ENCODE peak calls at places on chromosome 12, in ten cellular contexts. Q is SJSA1, U is body of pancreas, S is heart left ventricle, A is mesenchymal stem cell, F is ascending aorta, X is neuronal stem cell, P is GM23338, O is GM23248, W is neural progenitor cell. K is an unnamed sample.

GRCh38 chr12:5817246-5817645 is 127.8 kb downstream of the ANO2 start:
- DNase-seq in Q (no peak), U (no peak), S (no peak), A (no peak), F (no peak), X (no peak), P (no peak), O (no peak), W (no peak), K (no peak)

GRCh38 chr12:53096089-53096741 is 1.3 kb upstream of the IGFBP6 start:
- DNase-seq in Q (peak; percentile 34), U (no peak), S (peak; percentile 81), A (peak; percentile 64), F (peak; percentile 94), X (no peak), P (peak; percentile 58), O (peak; percentile 95), W (peak; percentile 63), K (peak; percentile 43)

GRCh38 chr12:6047249-6048227 is 76.9 kb downstream of the VWF start:
- DNase-seq in Q (no peak), U (no peak), S (no peak), A (peak; percentile 75), F (no peak), X (no peak), P (no peak), O (peak; percentile 96), W (no peak), K (no peak)

GRCh38 chr12:4562034-4562657 is at the start of gene DYRK4:
- DNase-seq in Q (peak; percentile 67), U (peak; percentile 82), S (peak; percentile 78), A (peak; percentile 79), F (peak; percentile 75), X (peak; percentile 89), P (peak; percentile 98), O (peak; percentile 74), W (peak; percentile 98), K (peak; percentile 90)

GRCh38 chr12:110330544-110330943 is 49.5 kb downstream of the ATP2A2 start:
- DNase-seq in Q (no peak), U (no peak), S (no peak), A (peak; percentile 51), F (no peak), X (no peak), P (peak; percentile 23), O (peak; percentile 67), W (no peak), K (no peak)

GRCh38 chr12:122991623-122992275 is 11.3 kb downstream of the ARL6IP4 start:
- DNase-seq in Q (no peak), U (no peak), S (no peak), A (no peak), F (no peak), X (no peak), P (no peak), O (no peak), W (no peak), K (no peak)

GRCh38 chr12:127445583-127445982 is 821.4 kb upstream of the TMEM132C start:
- DNase-seq in Q (no peak), U (no peak), S (no peak), A (no peak), F (no peak), X (no peak), P (no peak), O (no peak), W (no peak), K (no peak)

GRCh38 chr12:113537751-113538087 is 66.0 kb upstream of the LHX5 start:
- DNase-seq in Q (no peak), U (no peak), S (no peak), A (no peak), F (no peak), X (no peak), P (no peak), O (peak; percentile 35), W (no peak), K (no peak)

GRCh38 chr12:130876297-130876696 is 4.4 kb downstream of the RAN start:
- DNase-seq in Q (no peak), U (no peak), S (no peak), A (no peak), F (no peak), X (no peak), P (no peak), O (no peak), W (no peak), K (no peak)

GRCh38 chr12:8841778-8842177 is 19.4 kb downstream of the A2ML1 start:
- DNase-seq in Q (no peak), U (no peak), S (no peak), A (no peak), F (no peak), X (no peak), P (no peak), O (no peak), W (no peak), K (no peak)

GRCh38 chr12:27572486-27573255 is 48.7 kb downstream of the PPFIBP1 start:
- DNase-seq in Q (peak; percentile 62), U (no peak), S (no peak), A (peak; percentile 61), F (no peak), X (no peak), P (no peak), O (peak; percentile 63), W (no peak), K (no peak)

GRCh38 chr12:8629486-8630033 is 16.9 kb upstream of the AICDA start:
- DNase-seq in Q (peak; percentile 9), U (no peak), S (no peak), A (peak; percentile 54), F (peak; percentile 75), X (no peak), P (no peak), O (peak; percentile 72), W (no peak), K (no peak)

GRCh38 chr12:6950944-6951540 is at the start of gene PTPN6:
- DNase-seq in Q (no peak), U (no peak), S (no peak), A (no peak), F (peak; percentile 77), X (no peak), P (no peak), O (no peak), W (no peak), K (peak; percentile 58)

GRCh38 chr12:94074970-94075695 is 73.2 kb upstream of the PLXNC1 start:
- DNase-seq in Q (peak; percentile 17), U (peak; percentile 38), S (peak; percentile 73), A (peak; percentile 92), F (peak; percentile 90), X (peak; percentile 23), P (peak; percentile 77), O (peak; percentile 97), W (peak; percentile 62), K (no peak)

GRCh38 chr12:51961834-51962233 is 10.3 kb downstream of the ACVR1B start:
- DNase-seq in Q (no peak), U (no peak), S (no peak), A (no peak), F (peak; percentile 28), X (no peak), P (no peak), O (no peak), W (no peak), K (no peak)

GRCh38 chr12:52984136-52984535 is 22.1 kb upstream of the EIF4B start:
- DNase-seq in Q (no peak), U (no peak), S (no peak), A (no peak), F (no peak), X (no peak), P (no peak), O (peak; percentile 52), W (no peak), K (no peak)

GRCh38 chr12:16076970-16077527 is 165.9 kb downstream of the DERA start:
- DNase-seq in Q (no peak), U (no peak), S (no peak), A (no peak), F (no peak), X (no peak), P (no peak), O (no peak), W (no peak), K (peak; percentile 38)

GRCh38 chr12:47164730-47165439 is 85.1 kb upstream of the AMIGO2 start:
- DNase-seq in Q (no peak), U (peak; percentile 25), S (no peak), A (no peak), F (no peak), X (no peak), P (no peak), O (peak; percentile 90), W (no peak), K (no peak)

GRCh38 chr12:32367381-32367780 is 32.0 kb upstream of the FGD4 start:
- DNase-seq in Q (no peak), U (no peak), S (no peak), A (no peak), F (no peak), X (no peak), P (no peak), O (no peak), W (no peak), K (no peak)

DNA sequence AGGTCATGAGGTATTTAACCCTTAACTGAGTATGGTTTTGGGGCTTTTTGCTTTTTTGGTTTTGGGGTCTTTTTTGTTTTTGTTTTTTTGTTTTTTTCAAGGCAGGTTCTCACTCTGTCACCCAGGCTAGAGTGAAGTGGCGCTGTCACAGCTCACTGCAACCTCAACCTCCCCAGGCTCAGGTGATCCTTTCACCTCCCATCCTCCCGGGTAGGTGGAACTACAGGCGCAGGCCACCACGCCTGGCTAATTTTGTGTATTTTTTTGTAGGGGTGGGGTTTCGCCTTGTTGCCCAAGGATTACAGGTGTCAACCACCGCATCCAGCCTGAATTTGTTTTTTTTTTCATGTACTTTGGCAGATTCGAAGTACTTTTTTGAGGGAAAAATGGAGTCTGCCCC is 19.9 kb downstream of the RAP1B start:
- DNase-seq in Q (no peak), U (no peak), S (no peak), A (no peak), F (no peak), X (no peak), P (no peak), O (no peak), W (no peak), K (no peak)
- H3K4me1 ChIP-seq in Q (peaks cover 14% of the 10 kb centered on the region), U (peaks cover 46% of the 10 kb centered on the region), S (peaks cover 28% of the 10 kb centered on the region), A (peaks cover 2% of the 10 kb centered on the region), F (peaks cover 7% of the 10 kb centered on the region), X (no peaks in the 10 kb centered on the region), P (no peaks in the 10 kb centered on the region), O (peaks cover 50% of the 10 kb centered on the region), W (peaks cover 10% of the 10 kb centered on the region), K (peaks cover 19% of the 10 kb centered on the region)

GRCh38 chr12:121939190-121939589 is 20.8 kb downstream of the CFAP251 start:
- DNase-seq in Q (no peak), U (no peak), S (no peak), A (no peak), F (peak; percentile 18), X (no peak), P (no peak), O (no peak), W (no peak), K (peak; percentile 24)
- H3K4me3 ChIP-seq in Q (no peak overlapping the region), U (no peak overlapping the region), S (no peak overlapping the region), A (no peak overlapping the region), F (no peak overlapping the region), X (no peak overlapping the region), P (no peak overlapping the region), O (no peak overlapping the region), W (no peak overlapping the region), K (no peak overlapping the region)

GRCh38 chr12:131934535-131934934 is 5.5 kb downstream of the PUS1 start:
- DNase-seq in Q (no peak), U (no peak), S (no peak), A (no peak), F (no peak), X (no peak), P (no peak), O (no peak), W (no peak), K (no peak)
- H3K36me3 ChIP-seq in Q (peaks cover 81% of the 10 kb centered on the region), U (peaks cover 9% of the 10 kb centered on the region), S (peaks cover 71% of the 10 kb centered on the region), A (peaks cover 66% of the 10 kb centered on the region), F (peaks cover 46% of the 10 kb centered on the region), X (peaks cover 84% of the 10 kb centered on the region), P (peaks cover 56% of the 10 kb centered on the region), O (peaks cover 17% of the 10 kb centered on the region), W (peaks cover 3% of the 10 kb centered on the region), K (peaks cover 3% of the 10 kb centered on the region)

GRCh38 chr12:55925870-55926737 is 1.6 kb downstream of the PYM1 start:
- DNase-seq in Q (peak; percentile 77), U (no peak), S (no peak), A (no peak), F (no peak), X (no peak), P (no peak), O (peak; percentile 41), W (no peak), K (peak; percentile 10)
- H3K4me1 ChIP-seq in Q (peaks cover 26% of the 10 kb centered on the region), U (peaks cover 37% of the 10 kb centered on the region), S (peaks cover 21% of the 10 kb centered on the region), A (peaks cover 8% of the 10 kb centered on the region), F (peaks cover 15% of the 10 kb centered on the region), X (peaks cover 9% of the 10 kb centered on the region), P (peaks cover 36% of the 10 kb centered on the region), O (peaks cover 24% of the 10 kb centered on the region), W (peaks cover 9% of the 10 kb centered on the region), K (peaks cover 36% of the 10 kb centered on the region)

K was measured in mucosa of descending colon.